ENCODE peak calls at places on chromosomes 4 and X, in six cellular contexts. F is H1, V is HCT116, E is HepG2, W is GM12878, H is K562. N is an unnamed sample.
A peak's percentile ranks its signal among the peaks of the same experiment; 100 is the strongest.

GRCh38 chr4:2837904-2838496 is 5.6 kb upstream of the ADD1 start:
- DNase-seq in F (no peak), V (no peak), E (no peak), W (no peak), H (no peak), N (no peak)

GRCh38 chr4:7699040-7699439 is 240.6 kb downstream of the AFAP1 start:
- DNase-seq in F (no peak), V (no peak), E (no peak), W (no peak), H (no peak), N (no peak)

GRCh38 chrX:10486373-10486772 is 134.0 kb downstream of the MID1 start:
- DNase-seq in F (no peak), V (no peak), E (no peak), W (no peak), H (no peak), N (no peak)

GRCh38 chr4:10578027-10578426 is 106.5 kb downstream of the CLNK start:
- DNase-seq in F (no peak), V (no peak), E (no peak), W (peak; percentile 45), H (no peak), N (no peak)

GRCh38 chrX:132491191-132491590 is 2.4 kb upstream of the MBNL3 start:
- DNase-seq in F (no peak), V (no peak), E (peak; percentile 88), W (no peak), H (no peak), N (no peak)

GRCh38 chr4:169952236-169953088 is 73.7 kb downstream of the MFAP3L start:
- DNase-seq in F (no peak), V (no peak), E (no peak), W (peak; percentile 16), H (no peak), N (no peak)

GRCh38 chr4:170089274-170089742 is 448 bp downstream of the AADAT start:
- DNase-seq in F (no peak), V (no peak), E (peak; percentile 34), W (no peak), H (no peak), N (no peak)

GRCh38 chrX:65690057-65690855 is 22.8 kb downstream of the MSN start:
- DNase-seq in F (no peak), V (no peak), E (no peak), W (no peak), H (no peak), N (no peak)

GRCh38 chr4:147822128-147822527 is 90.2 kb downstream of the ARHGAP10 start:
- DNase-seq in F (no peak), V (no peak), E (peak; percentile 39), W (no peak), H (no peak), N (no peak)

GRCh38 chrX:77014655-77015377 is 432.4 kb upstream of the FGF16 start:
- DNase-seq in F (no peak), V (no peak), E (peak; percentile 74), W (no peak), H (peak; percentile 7), N (peak; percentile 74)

GRCh38 chr4:43243433-43244116 is 351.1 kb downstream of the GRXCR1 start:
- DNase-seq in F (no peak), V (no peak), E (no peak), W (no peak), H (no peak), N (no peak)

GRCh38 chr4:189049682-189050081 is 891.0 kb upstream of the FRG1 start:
- DNase-seq in F (no peak), V (no peak), E (no peak), W (no peak), H (no peak), N (no peak)

GRCh38 chr4:88251914-88252313 is 32.4 kb downstream of the PPM1K start:
- DNase-seq in F (no peak), V (no peak), E (no peak), W (no peak), H (no peak), N (no peak)

GRCh38 chrX:37509349-37509748 is 62.1 kb upstream of the LANCL3 start:
- DNase-seq in F (no peak), V (no peak), E (no peak), W (no peak), H (no peak), N (no peak)

GRCh38 chr4:77931452-77932135 is 69.0 kb downstream of the MRPL1 start:
- DNase-seq in F (no peak), V (no peak), E (no peak), W (no peak), H (no peak), N (no peak)

GRCh38 chrX:154605566-154605965 is 13.5 kb downstream of the CTAG1B start:
- DNase-seq in F (no peak), V (no peak), E (no peak), W (no peak), H (no peak), N (no peak)

GRCh38 chr4:139524062-139524631 is 31.9 kb downstream of the SETD7 start:
- DNase-seq in F (no peak), V (no peak), E (no peak), W (no peak), H (no peak), N (no peak)

GRCh38 chr4:61543976-61544375 is 343.9 kb downstream of the ADGRL3 start:
- DNase-seq in F (no peak), V (no peak), E (no peak), W (no peak), H (no peak), N (no peak)

GRCh38 chr4:41215155-41215554 is 813 bp upstream of the APBB2 start:
- DNase-seq in F (no peak), V (no peak), E (no peak), W (no peak), H (no peak), N (no peak)

GRCh38 chrX:153582896-153583295 is 16.0 kb downstream of the CCNQ start:
- DNase-seq in F (no peak), V (no peak), E (peak; percentile 7), W (peak; percentile 23), H (peak; percentile 51), N (no peak)

GRCh38 chr4:165537028-165537648 is 158.3 kb downstream of the CPE start:
- DNase-seq in F (peak; percentile 3), V (peak; percentile 51), E (peak; percentile 40), W (no peak), H (peak; percentile 46), N (peak; percentile 27)
- TF ChIP-seq ZNF274 in F (no peak), V (no peak), E (no peak), W (no peak), H (no peak), N (no peak)

DNA sequence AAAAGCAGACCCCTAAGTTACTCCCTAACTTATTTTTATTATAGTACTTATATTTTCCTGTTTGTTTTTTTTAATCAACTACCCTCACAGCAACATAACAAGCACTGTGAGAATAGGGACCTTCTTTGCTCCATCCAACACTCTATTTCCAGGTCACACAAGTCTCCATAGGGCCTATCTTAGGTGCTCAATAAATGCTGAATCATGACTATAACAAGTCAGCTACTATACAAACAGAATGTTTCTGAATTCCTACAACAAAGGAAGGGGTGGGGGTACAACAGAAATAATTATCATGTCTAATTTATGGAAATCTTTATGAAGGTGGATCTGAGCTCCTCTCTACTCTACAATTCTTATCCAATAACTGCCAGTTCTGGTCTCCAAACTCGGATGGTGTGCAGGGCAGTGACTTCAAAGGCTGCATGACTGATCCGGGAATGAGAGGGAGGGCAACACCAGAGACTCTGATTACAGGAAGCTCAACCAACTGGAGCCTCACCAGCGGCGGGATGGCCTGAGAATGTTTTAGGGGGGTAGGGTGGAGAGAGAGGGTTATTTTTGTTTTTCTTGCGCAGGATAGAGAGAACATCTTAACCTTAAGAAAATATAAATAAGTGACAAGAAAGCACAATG is 71.1 kb downstream of the HADH start:
- DNase-seq in F (no peak), V (no peak), E (no peak), W (no peak), H (no peak), N (no peak)
- TF ChIP-seq ZNF274 in F (no peak), V (no peak), E (no peak), W (no peak), H (no peak), N (no peak)

GRCh38 chr4:101345596-101346311 is 1.6 kb downstream of the PPP3CA start:
- DNase-seq in F (no peak), V (no peak), E (peak; percentile 31), W (no peak), H (peak; percentile 56), N (no peak)
- TF ChIP-seq ZNF274 in F (no peak), V (no peak), E (no peak), W (no peak), H (no peak), N (no peak)

DNA sequence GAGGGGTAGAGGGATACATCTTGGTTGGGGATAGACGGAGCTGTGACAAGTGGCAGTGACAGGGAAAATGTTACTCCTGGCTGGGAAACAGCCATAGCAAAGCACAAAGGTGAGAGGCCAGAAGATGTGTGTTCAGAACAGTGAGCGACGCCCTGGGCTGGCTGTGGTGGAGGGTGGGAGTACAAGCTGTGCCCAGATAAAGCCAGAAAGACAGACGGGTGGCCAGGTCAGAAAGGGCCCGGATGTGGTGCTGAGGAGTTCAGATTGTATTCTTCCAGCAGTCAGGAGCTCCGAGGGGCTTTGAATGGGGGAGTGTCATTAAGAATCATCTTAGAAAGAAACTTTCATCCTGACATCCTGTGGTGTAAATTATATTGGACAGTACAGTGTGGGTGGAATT is 27.9 kb downstream of the CCDC149 start:
- DNase-seq in F (no peak), V (no peak), E (no peak), W (no peak), H (peak; percentile 21), N (no peak)
- TF ChIP-seq ZNF274 in F (no peak), V (no peak), E (no peak), W (no peak), H (no peak), N (no peak)

GRCh38 chrX:97389761-97390192 is 506.1 kb downstream of the RPA4 start:
- DNase-seq in F (no peak), V (peak; percentile 7), E (no peak), W (no peak), H (no peak), N (no peak)
- TF ChIP-seq ZNF274 in F (no peak), V (no peak), E (no peak), W (no peak), H (no peak), N (no peak)

DNA sequence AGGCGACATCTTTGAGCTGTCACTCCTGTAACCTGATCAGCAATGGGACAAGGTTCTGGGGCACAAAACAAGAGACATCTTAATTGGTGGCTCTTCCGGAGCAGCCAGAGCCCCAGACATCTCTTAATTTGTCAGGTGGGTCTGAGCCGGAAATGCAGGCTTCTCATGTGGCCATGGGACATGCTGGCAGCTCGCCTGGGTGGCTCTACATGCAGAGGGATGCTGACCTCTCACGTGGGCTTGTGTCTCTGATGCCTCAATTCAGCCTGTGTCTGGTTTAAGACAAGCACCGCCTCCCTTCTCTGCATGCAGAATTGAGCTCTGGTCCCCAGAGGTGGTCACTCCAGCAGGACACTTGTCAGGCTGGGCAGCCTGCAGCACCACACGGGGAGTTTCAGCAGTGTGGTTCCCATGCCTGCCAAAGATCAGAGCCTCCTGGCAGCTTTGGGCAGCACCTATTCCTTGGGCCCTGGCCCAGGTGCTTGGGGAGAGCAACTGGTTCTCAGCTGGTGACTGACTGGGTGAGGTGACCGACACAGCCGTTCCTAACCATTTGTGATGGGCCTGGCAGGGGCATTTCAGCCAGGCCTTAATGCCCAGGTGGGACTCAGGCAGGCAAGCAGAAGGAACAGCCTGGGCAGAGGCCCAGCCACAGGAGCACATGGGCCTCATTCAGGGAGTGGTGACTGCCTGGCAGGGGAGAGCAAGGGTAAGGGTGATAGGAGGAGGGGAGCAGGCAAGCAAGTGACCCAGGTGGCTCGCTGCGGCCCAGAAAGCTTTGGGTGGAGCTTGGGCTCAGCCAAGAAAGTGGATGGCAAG is 53.4 kb downstream of the HMX1 start:
- DNase-seq in F (no peak), V (no peak), E (no peak), W (no peak), H (no peak), N (no peak)
- TF ChIP-seq ZNF274 in F (no peak), V (no peak), E (no peak), W (no peak), H (no peak), N (no peak)

N was measured in NT2/D1.